ENCODE peak calls at places on chromosomes 11 and 22, in five cellular contexts. One of them, this sample, is unnamed.

GRCh38 chr11:108685419-108686161 is 20.7 kb downstream of the DDX10 start:
- DNase-seq in WERI-Rb-1: no peak
- DNase-seq in stimulated activated CD4-positive, alpha-beta T cell treated with anti-CD3 and anti-CD28 coated beads, TNF-alpha, amount 100 ng/mL, for 4 hours: no peak
- DNase-seq in GM04504: no peak
- DNase-seq in foreskin fibroblast: no peak
- DNase-seq in this sample: no peak

GRCh38 chr11:17259519-17259918 is 17.0 kb upstream of the NUCB2 start:
- DNase-seq in WERI-Rb-1: no peak
- DNase-seq in stimulated activated CD4-positive, alpha-beta T cell treated with anti-CD3 and anti-CD28 coated beads, TNF-alpha, amount 100 ng/mL, for 4 hours: no peak
- DNase-seq in GM04504: no peak
- DNase-seq in foreskin fibroblast: no peak
- DNase-seq in this sample: no peak

GRCh38 chr22:41833369-41834004 is 582 bp downstream of the SREBF2 start:
- DNase-seq in WERI-Rb-1: peak; percentile 22
- DNase-seq in stimulated activated CD4-positive, alpha-beta T cell treated with anti-CD3 and anti-CD28 coated beads, TNF-alpha, amount 100 ng/mL, for 4 hours: peak; percentile 40
- DNase-seq in GM04504: no peak
- DNase-seq in foreskin fibroblast: peak; percentile 22
- DNase-seq in this sample: no peak

GRCh38 chr11:132033051-132033450 is 662.6 kb downstream of the NTM start:
- DNase-seq in WERI-Rb-1: no peak
- DNase-seq in stimulated activated CD4-positive, alpha-beta T cell treated with anti-CD3 and anti-CD28 coated beads, TNF-alpha, amount 100 ng/mL, for 4 hours: no peak
- DNase-seq in GM04504: no peak
- DNase-seq in foreskin fibroblast: no peak
- DNase-seq in this sample: no peak

GRCh38 chr22:38030311-38031133 is 26.7 kb upstream of the PICK1 start:
- DNase-seq in WERI-Rb-1: peak; percentile 58
- DNase-seq in stimulated activated CD4-positive, alpha-beta T cell treated with anti-CD3 and anti-CD28 coated beads, TNF-alpha, amount 100 ng/mL, for 4 hours: no peak
- DNase-seq in GM04504: no peak
- DNase-seq in foreskin fibroblast: no peak
- DNase-seq in this sample: no peak

GRCh38 chr22:41092847-41093371 is 517 bp downstream of the EP300 start:
- DNase-seq in WERI-Rb-1: no peak
- DNase-seq in stimulated activated CD4-positive, alpha-beta T cell treated with anti-CD3 and anti-CD28 coated beads, TNF-alpha, amount 100 ng/mL, for 4 hours: no peak
- DNase-seq in GM04504: peak; percentile 4
- DNase-seq in foreskin fibroblast: peak; percentile 4
- DNase-seq in this sample: peak; percentile 25

GRCh38 chr11:57223601-57224000 is 13.4 kb downstream of the APLNR start:
- DNase-seq in WERI-Rb-1: no peak
- DNase-seq in stimulated activated CD4-positive, alpha-beta T cell treated with anti-CD3 and anti-CD28 coated beads, TNF-alpha, amount 100 ng/mL, for 4 hours: no peak
- DNase-seq in GM04504: no peak
- DNase-seq in foreskin fibroblast: no peak
- DNase-seq in this sample: no peak

GRCh38 chr11:2509481-2510001 is 64.7 kb downstream of the KCNQ1 start:
- DNase-seq in WERI-Rb-1: no peak
- DNase-seq in stimulated activated CD4-positive, alpha-beta T cell treated with anti-CD3 and anti-CD28 coated beads, TNF-alpha, amount 100 ng/mL, for 4 hours: no peak
- DNase-seq in GM04504: no peak
- DNase-seq in foreskin fibroblast: no peak
- DNase-seq in this sample: no peak

GRCh38 chr22:46576556-46577351 is 39.3 kb upstream of the CELSR1 start:
- DNase-seq in WERI-Rb-1: no peak
- DNase-seq in stimulated activated CD4-positive, alpha-beta T cell treated with anti-CD3 and anti-CD28 coated beads, TNF-alpha, amount 100 ng/mL, for 4 hours: peak; percentile 59
- DNase-seq in GM04504: no peak
- DNase-seq in foreskin fibroblast: peak; percentile 50
- DNase-seq in this sample: no peak

GRCh38 chr11:91293119-91293518 is 931.5 kb upstream of the FAT3 start:
- DNase-seq in WERI-Rb-1: no peak
- DNase-seq in stimulated activated CD4-positive, alpha-beta T cell treated with anti-CD3 and anti-CD28 coated beads, TNF-alpha, amount 100 ng/mL, for 4 hours: no peak
- DNase-seq in GM04504: no peak
- DNase-seq in foreskin fibroblast: no peak
- DNase-seq in this sample: no peak

GRCh38 chr22:27839261-27839660 is 37.7 kb upstream of the MN1 start:
- DNase-seq in WERI-Rb-1: no peak
- DNase-seq in stimulated activated CD4-positive, alpha-beta T cell treated with anti-CD3 and anti-CD28 coated beads, TNF-alpha, amount 100 ng/mL, for 4 hours: no peak
- DNase-seq in GM04504: no peak
- DNase-seq in foreskin fibroblast: no peak
- DNase-seq in this sample: no peak

GRCh38 chr11:121810291-121810690 is 305.7 kb downstream of the BLID start:
- DNase-seq in WERI-Rb-1: no peak
- DNase-seq in stimulated activated CD4-positive, alpha-beta T cell treated with anti-CD3 and anti-CD28 coated beads, TNF-alpha, amount 100 ng/mL, for 4 hours: no peak
- DNase-seq in GM04504: peak; percentile 50
- DNase-seq in foreskin fibroblast: peak; percentile 74
- DNase-seq in this sample: peak; percentile 15

GRCh38 chr22:26320469-26320868 is 108.6 kb upstream of the ASPHD2 start:
- DNase-seq in WERI-Rb-1: no peak
- DNase-seq in stimulated activated CD4-positive, alpha-beta T cell treated with anti-CD3 and anti-CD28 coated beads, TNF-alpha, amount 100 ng/mL, for 4 hours: no peak
- DNase-seq in GM04504: no peak
- DNase-seq in foreskin fibroblast: no peak
- DNase-seq in this sample: no peak

GRCh38 chr11:76589477-76589876 is 81.1 kb downstream of the LRRC32 start:
- DNase-seq in WERI-Rb-1: no peak
- DNase-seq in stimulated activated CD4-positive, alpha-beta T cell treated with anti-CD3 and anti-CD28 coated beads, TNF-alpha, amount 100 ng/mL, for 4 hours: no peak
- DNase-seq in GM04504: no peak
- DNase-seq in foreskin fibroblast: no peak
- DNase-seq in this sample: no peak

GRCh38 chr22:37511368-37512104 is 7.7 kb downstream of the CARD10 start:
- DNase-seq in WERI-Rb-1: no peak
- DNase-seq in stimulated activated CD4-positive, alpha-beta T cell treated with anti-CD3 and anti-CD28 coated beads, TNF-alpha, amount 100 ng/mL, for 4 hours: no peak
- DNase-seq in GM04504: no peak
- DNase-seq in foreskin fibroblast: no peak
- DNase-seq in this sample: no peak

GRCh38 chr11:105132716-105133511 is 6.7 kb downstream of the CARD18 start:
- DNase-seq in WERI-Rb-1: no peak
- DNase-seq in stimulated activated CD4-positive, alpha-beta T cell treated with anti-CD3 and anti-CD28 coated beads, TNF-alpha, amount 100 ng/mL, for 4 hours: no peak
- DNase-seq in GM04504: peak; percentile 24
- DNase-seq in foreskin fibroblast: peak; percentile 49
- DNase-seq in this sample: peak; percentile 61

GRCh38 chr11:43376594-43376993 is 17.9 kb downstream of the TTC17 start:
- DNase-seq in WERI-Rb-1: no peak
- DNase-seq in stimulated activated CD4-positive, alpha-beta T cell treated with anti-CD3 and anti-CD28 coated beads, TNF-alpha, amount 100 ng/mL, for 4 hours: no peak
- DNase-seq in GM04504: peak; percentile 24
- DNase-seq in foreskin fibroblast: peak; percentile 79
- DNase-seq in this sample: peak; percentile 74

GRCh38 chr22:37082251-37082650 is 27.3 kb downstream of the TMPRSS6 start:
- DNase-seq in WERI-Rb-1: no peak
- DNase-seq in stimulated activated CD4-positive, alpha-beta T cell treated with anti-CD3 and anti-CD28 coated beads, TNF-alpha, amount 100 ng/mL, for 4 hours: no peak
- DNase-seq in GM04504: no peak
- DNase-seq in foreskin fibroblast: peak; percentile 15
- DNase-seq in this sample: no peak

GRCh38 chr22:37563153-37564081 is 3.1 kb downstream of the CDC42EP1 start:
- DNase-seq in WERI-Rb-1: no peak
- DNase-seq in stimulated activated CD4-positive, alpha-beta T cell treated with anti-CD3 and anti-CD28 coated beads, TNF-alpha, amount 100 ng/mL, for 4 hours: no peak
- DNase-seq in GM04504: peak; percentile 90
- DNase-seq in foreskin fibroblast: peak; percentile 95
- DNase-seq in this sample: peak; percentile 77

GRCh38 chr22:19719055-19719482 is 4.3 kb upstream of the GP1BB start:
- DNase-seq in WERI-Rb-1: no peak
- DNase-seq in stimulated activated CD4-positive, alpha-beta T cell treated with anti-CD3 and anti-CD28 coated beads, TNF-alpha, amount 100 ng/mL, for 4 hours: no peak
- DNase-seq in GM04504: no peak
- DNase-seq in foreskin fibroblast: no peak
- DNase-seq in this sample: no peak

GRCh38 chr11:958101-958500 is 32.4 kb downstream of the AP2A2 start:
- DNase-seq in WERI-Rb-1: no peak
- DNase-seq in stimulated activated CD4-positive, alpha-beta T cell treated with anti-CD3 and anti-CD28 coated beads, TNF-alpha, amount 100 ng/mL, for 4 hours: no peak
- DNase-seq in GM04504: no peak
- DNase-seq in foreskin fibroblast: no peak
- DNase-seq in this sample: no peak

GRCh38 chr22:19423906-19424500 is 7.5 kb downstream of the HIRA start:
- DNase-seq in WERI-Rb-1: no peak
- DNase-seq in stimulated activated CD4-positive, alpha-beta T cell treated with anti-CD3 and anti-CD28 coated beads, TNF-alpha, amount 100 ng/mL, for 4 hours: no peak
- DNase-seq in GM04504: no peak
- DNase-seq in foreskin fibroblast: no peak
- DNase-seq in this sample: no peak

GRCh38 chr11:60950933-60951610 is 904 bp downstream of the SLC15A3 start:
- DNase-seq in WERI-Rb-1: no peak
- DNase-seq in stimulated activated CD4-positive, alpha-beta T cell treated with anti-CD3 and anti-CD28 coated beads, TNF-alpha, amount 100 ng/mL, for 4 hours: no peak
- DNase-seq in GM04504: no peak
- DNase-seq in foreskin fibroblast: no peak
- DNase-seq in this sample: no peak

GRCh38 chr11:111386611-111387150 is 7.6 kb upstream of the POU2AF1 start:
- DNase-seq in WERI-Rb-1: no peak
- DNase-seq in stimulated activated CD4-positive, alpha-beta T cell treated with anti-CD3 and anti-CD28 coated beads, TNF-alpha, amount 100 ng/mL, for 4 hours: no peak
- DNase-seq in GM04504: no peak
- DNase-seq in foreskin fibroblast: no peak
- DNase-seq in this sample: no peak

GRCh38 chr11:69415411-69416122 is 65.9 kb upstream of the LINC01488 start:
- DNase-seq in WERI-Rb-1: no peak
- DNase-seq in stimulated activated CD4-positive, alpha-beta T cell treated with anti-CD3 and anti-CD28 coated beads, TNF-alpha, amount 100 ng/mL, for 4 hours: no peak
- DNase-seq in GM04504: no peak
- DNase-seq in foreskin fibroblast: no peak
- DNase-seq in this sample: no peak

GRCh38 chr11:78061921-78062311 is 1.7 kb upstream of the THRSP start:
- DNase-seq in WERI-Rb-1: peak; percentile 41
- DNase-seq in stimulated activated CD4-positive, alpha-beta T cell treated with anti-CD3 and anti-CD28 coated beads, TNF-alpha, amount 100 ng/mL, for 4 hours: no peak
- DNase-seq in GM04504: no peak
- DNase-seq in foreskin fibroblast: no peak
- DNase-seq in this sample: no peak

GRCh38 chr11:116422556-116422955 is 350.2 kb downstream of the BUD13 start:
- DNase-seq in WERI-Rb-1: no peak
- DNase-seq in stimulated activated CD4-positive, alpha-beta T cell treated with anti-CD3 and anti-CD28 coated beads, TNF-alpha, amount 100 ng/mL, for 4 hours: no peak
- DNase-seq in GM04504: no peak
- DNase-seq in foreskin fibroblast: no peak
- DNase-seq in this sample: no peak

GRCh38 chr11:7444582-7444981 is 40.7 kb upstream of the OLFML1 start:
- DNase-seq in WERI-Rb-1: peak; percentile 15
- DNase-seq in stimulated activated CD4-positive, alpha-beta T cell treated with anti-CD3 and anti-CD28 coated beads, TNF-alpha, amount 100 ng/mL, for 4 hours: no peak
- DNase-seq in GM04504: no peak
- DNase-seq in foreskin fibroblast: no peak
- DNase-seq in this sample: no peak

GRCh38 chr22:22772883-22773282 is 114.7 kb upstream of the IGLL5 start:
- DNase-seq in WERI-Rb-1: no peak
- DNase-seq in stimulated activated CD4-positive, alpha-beta T cell treated with anti-CD3 and anti-CD28 coated beads, TNF-alpha, amount 100 ng/mL, for 4 hours: no peak
- DNase-seq in GM04504: no peak
- DNase-seq in foreskin fibroblast: no peak
- DNase-seq in this sample: no peak

GRCh38 chr11:2891901-2892214 is 6.3 kb upstream of the CDKN1C start:
- DNase-seq in WERI-Rb-1: peak; percentile 76
- DNase-seq in stimulated activated CD4-positive, alpha-beta T cell treated with anti-CD3 and anti-CD28 coated beads, TNF-alpha, amount 100 ng/mL, for 4 hours: no peak
- DNase-seq in GM04504: no peak
- DNase-seq in foreskin fibroblast: no peak
- DNase-seq in this sample: no peak

GRCh38 chr22:48895341-48895740 is 932.3 kb downstream of the BRD1 start:
- DNase-seq in WERI-Rb-1: no peak
- DNase-seq in stimulated activated CD4-positive, alpha-beta T cell treated with anti-CD3 and anti-CD28 coated beads, TNF-alpha, amount 100 ng/mL, for 4 hours: no peak
- DNase-seq in GM04504: no peak
- DNase-seq in foreskin fibroblast: no peak
- DNase-seq in this sample: no peak

GRCh38 chr11:13277719-13278619 is at the start of gene BMAL1:
- DNase-seq in WERI-Rb-1: peak; percentile 41
- DNase-seq in stimulated activated CD4-positive, alpha-beta T cell treated with anti-CD3 and anti-CD28 coated beads, TNF-alpha, amount 100 ng/mL, for 4 hours: peak; percentile 37
- DNase-seq in GM04504: no peak
- DNase-seq in foreskin fibroblast: no peak
- DNase-seq in this sample: no peak

GRCh38 chr11:134950692-134951304 is 538.8 kb upstream of the B3GAT1 start:
- DNase-seq in WERI-Rb-1: peak; percentile 61
- DNase-seq in stimulated activated CD4-positive, alpha-beta T cell treated with anti-CD3 and anti-CD28 coated beads, TNF-alpha, amount 100 ng/mL, for 4 hours: no peak
- DNase-seq in GM04504: peak; percentile 34
- DNase-seq in foreskin fibroblast: peak; percentile 66
- DNase-seq in this sample: no peak

GRCh38 chr22:17990942-17991341 is 33.4 kb downstream of the MICAL3 start:
- DNase-seq in WERI-Rb-1: no peak
- DNase-seq in stimulated activated CD4-positive, alpha-beta T cell treated with anti-CD3 and anti-CD28 coated beads, TNF-alpha, amount 100 ng/mL, for 4 hours: no peak
- DNase-seq in GM04504: no peak
- DNase-seq in foreskin fibroblast: no peak
- DNase-seq in this sample: no peak